ENCODE peak calls at places on chromosomes 3 and 15, in four cellular contexts. P is GM12878, U is HL-60, T is K562. C is an unnamed sample.

GRCh38 chr15:42194502-42194901 is 13.6 kb downstream of the VPS39 start:
- DNase-seq in P (no peak), U (peak; percentile 61), T (no peak), C (no peak)

GRCh38 chr3:32238816-32239637 is 547 bp downstream of the CMTM8 start:
- DNase-seq in P (no peak), U (peak; percentile 14), T (no peak), C (peak; percentile 37)

GRCh38 chr3:15610083-15610482 is 8.5 kb downstream of the BTD start:
- DNase-seq in P (no peak), U (peak; percentile 69), T (no peak), C (no peak)

GRCh38 chr3:127792664-127793292 is 29.5 kb downstream of the MGLL start:
- DNase-seq in P (no peak), U (no peak), T (no peak), C (no peak)

GRCh38 chr15:17026633-17027032 is 3515.0 kb downstream of the GOLGA6L6 start:
- DNase-seq in P (no peak), U (no peak), T (no peak), C (no peak)

GRCh38 chr3:20083253-20083652 is 43.0 kb downstream of the KAT2B start:
- DNase-seq in P (no peak), U (no peak), T (no peak), C (no peak)

GRCh38 chr15:57496946-57497944 is 94.5 kb upstream of the MYZAP start:
- DNase-seq in P (no peak), U (no peak), T (no peak), C (no peak)

GRCh38 chr3:168248383-168249047 is 152.8 kb upstream of the GOLIM4 start:
- DNase-seq in P (no peak), U (no peak), T (no peak), C (no peak)

GRCh38 chr3:73848173-73848751 is 223.5 kb upstream of the PDZRN3 start:
- DNase-seq in P (no peak), U (no peak), T (peak; percentile 4), C (no peak)

GRCh38 chr3:108031893-108032292 is 58.9 kb downstream of the CD47 start:
- DNase-seq in P (no peak), U (no peak), T (no peak), C (no peak)

GRCh38 chr15:63420333-63420741 is 38.7 kb upstream of the CA12 start:
- DNase-seq in P (no peak), U (no peak), T (peak; percentile 61), C (no peak)

GRCh38 chr3:195071011-195071728 is 199.8 kb downstream of the XXYLT1 start:
- DNase-seq in P (no peak), U (no peak), T (no peak), C (no peak)

GRCh38 chr3:177944228-177944661 is 592.0 kb upstream of the KCNMB2 start:
- DNase-seq in P (no peak), U (peak; percentile 10), T (no peak), C (no peak)

GRCh38 chr3:43902415-43902814 is 211.7 kb downstream of the ABHD5 start:
- DNase-seq in P (no peak), U (no peak), T (no peak), C (no peak)

GRCh38 chr15:101439285-101439919 is 50.1 kb downstream of the PCSK6 start:
- DNase-seq in P (no peak), U (no peak), T (no peak), C (no peak)

GRCh38 chr3:100710355-100711198 is 1.3 kb downstream of the TFG start:
- DNase-seq in P (peak; percentile 34), U (no peak), T (peak; percentile 62), C (peak; percentile 32)

GRCh38 chr15:68586274-68586961 is 7.6 kb downstream of the CORO2B start:
- DNase-seq in P (no peak), U (no peak), T (no peak), C (no peak)

GRCh38 chr3:10926831-10927521 is 65.6 kb upstream of the SLC6A1 start:
- DNase-seq in P (no peak), U (no peak), T (no peak), C (no peak)

GRCh38 chr15:25464784-25465183 is 26.0 kb upstream of the UBE3A start:
- DNase-seq in P (no peak), U (no peak), T (no peak), C (no peak)

GRCh38 chr3:28768439-28768838 is 419.8 kb upstream of the AZI2 start:
- DNase-seq in P (no peak), U (no peak), T (no peak), C (no peak)

GRCh38 chr3:121063628-121064027 is 155.6 kb downstream of the STXBP5L start:
- DNase-seq in P (no peak), U (no peak), T (no peak), C (no peak)

GRCh38 chr15:95346856-95347255 is 983.6 kb upstream of the NR2F2 start:
- DNase-seq in P (no peak), U (no peak), T (no peak), C (no peak)

GRCh38 chr15:86445750-86446149 is 366.1 kb downstream of the AGBL1 start:
- DNase-seq in P (no peak), U (no peak), T (no peak), C (no peak)
- TF ChIP-seq POLR2AphosphoS5 in P (no peak), U (no peak), T (no peak), C (no peak)

DNA sequence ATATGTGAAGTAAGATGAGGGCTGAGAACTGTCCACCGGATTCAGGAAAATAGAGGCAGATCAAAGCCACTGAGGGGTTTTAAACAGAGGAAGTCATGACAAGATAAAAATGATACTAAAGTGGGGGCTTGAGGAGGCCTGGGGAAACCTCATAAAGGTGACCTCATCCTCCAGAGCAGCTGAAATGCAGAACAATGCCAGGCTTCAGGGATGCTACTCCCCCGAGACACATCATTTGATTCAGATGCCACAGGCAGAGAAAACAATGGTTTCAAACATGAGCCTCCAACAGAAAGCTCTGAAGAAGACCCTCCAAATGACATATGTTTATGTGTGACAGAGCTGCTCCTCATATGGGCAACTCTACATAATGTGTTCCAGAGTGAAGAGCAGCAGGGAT is 6.4 kb downstream of the CFAP20DC start:
- DNase-seq in P (no peak), U (no peak), T (no peak), C (no peak)
- TF ChIP-seq SPI1 in P (no peak), U (no peak), T (no peak), C (no peak)

GRCh38 chr3:12221663-12222062 is 63.0 kb upstream of the TIMP4 start:
- DNase-seq in P (no peak), U (no peak), T (no peak), C (no peak)

GRCh38 chr3:12228461-12228860 is 60.4 kb upstream of the PPARG start:
- DNase-seq in P (no peak), U (no peak), T (no peak), C (no peak)

GRCh38 chr3:12227833-12228232 is 61.0 kb upstream of the PPARG start:
- DNase-seq in P (no peak), U (peak; percentile 3), T (no peak), C (no peak)

GRCh38 chr3:12222765-12223485 is 64.2 kb upstream of the TIMP4 start:
- DNase-seq in P (no peak), U (peak; percentile 39), T (no peak), C (no peak)

GRCh38 chr3:12224181-12225147 is 64.4 kb upstream of the PPARG start:
- DNase-seq in P (no peak), U (no peak), T (no peak), C (no peak)
- TF ChIP-seq POLR2AphosphoS5 in P (no peak), U (no peak), T (no peak), C (no peak)

DNA sequence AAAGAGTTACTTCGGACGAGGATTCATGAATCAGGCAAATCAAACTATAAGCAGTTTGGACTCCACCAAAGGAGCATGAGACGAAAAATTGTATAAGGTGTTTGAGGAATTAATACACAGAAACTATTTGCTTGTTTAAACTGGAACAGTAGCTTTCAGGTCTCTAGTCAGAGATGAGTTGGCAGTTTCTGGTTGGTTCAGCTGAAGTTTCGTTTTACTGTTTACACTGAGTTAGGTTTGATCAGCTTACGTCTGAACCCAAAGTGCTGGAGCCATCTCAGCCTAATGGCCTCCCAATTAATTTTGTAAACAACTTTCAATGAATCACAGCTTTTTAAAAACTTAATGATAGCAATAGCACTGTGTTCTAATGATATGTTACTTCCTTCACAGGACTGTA is 703.7 kb downstream of the NLGN1 start:
- DNase-seq in P (peak; percentile 15), U (no peak), T (no peak), C (no peak)
- TF ChIP-seq SPI1 in P (no peak), U (no peak), T (no peak), C (no peak)

DNA sequence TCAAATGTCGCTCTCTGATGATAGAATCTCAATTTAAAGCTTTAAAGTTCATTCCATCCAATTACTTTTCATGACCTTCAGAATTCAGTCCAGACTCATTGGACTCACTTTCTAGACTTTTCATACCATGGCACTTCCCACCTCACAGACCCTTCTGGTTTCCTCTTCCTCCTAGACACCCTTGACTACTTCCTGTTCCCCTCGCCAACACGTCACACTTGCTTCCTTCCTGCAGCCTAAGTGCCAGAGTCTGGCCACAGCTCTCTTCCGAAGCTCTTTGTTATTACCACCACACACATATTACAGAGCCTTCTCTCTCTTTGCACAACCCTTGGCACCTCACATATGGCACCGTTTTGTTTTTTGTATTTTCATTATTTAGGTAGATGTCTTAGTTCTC is 59.1 kb upstream of the UMPS start:
- DNase-seq in P (no peak), U (no peak), T (no peak), C (no peak)
- TF ChIP-seq POLR2AphosphoS5 in P (no peak), U (no peak), T (no peak), C (no peak)

DNA sequence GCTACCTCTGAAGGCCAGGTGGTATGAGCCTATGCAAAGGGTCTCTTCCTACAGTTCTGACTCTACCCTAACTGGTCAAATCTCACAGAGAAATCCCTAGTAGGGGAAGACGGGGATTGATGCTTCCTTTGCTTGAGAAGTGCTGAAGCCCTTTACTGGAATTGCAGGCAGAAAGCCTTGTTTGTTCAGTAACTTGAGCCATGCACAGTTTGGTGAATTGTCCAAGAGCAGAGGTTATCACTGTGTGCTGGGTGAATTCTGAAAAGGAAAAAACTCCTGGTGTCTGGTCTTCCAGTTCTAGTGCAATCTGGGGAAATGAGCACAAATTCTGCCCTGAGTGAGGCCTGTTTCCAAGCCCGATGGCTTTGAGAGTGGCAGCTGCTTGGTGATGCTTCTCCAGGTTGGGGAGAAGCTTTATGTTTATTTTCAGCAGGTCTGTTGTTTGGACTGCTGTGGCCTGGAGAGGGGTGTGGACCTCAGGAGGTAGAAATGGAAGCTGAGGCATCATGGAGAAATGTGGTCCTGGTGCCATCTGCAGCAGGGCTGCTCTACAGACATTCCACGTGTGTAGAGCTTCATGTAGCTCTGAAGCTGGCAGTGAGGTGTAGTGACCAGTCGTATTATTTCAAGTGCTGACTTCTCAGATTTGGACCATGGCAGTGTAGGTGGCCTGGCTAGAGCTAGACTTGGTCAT is 60.9 kb downstream of the ARNT2 start:
- DNase-seq in P (no peak), U (no peak), T (no peak), C (no peak)
- TF ChIP-seq SPI1 in P (no peak), U (no peak), T (no peak), C (no peak)

C was measured in GM12891.